ENCODE peak calls at places on chromosome 7, in seven cellular contexts. One of them, this sample, is unnamed.
A peak's percentile ranks its signal among the peaks of the same experiment; 100 is the strongest.

GRCh38 chr7:34672430-34672829 is 14.4 kb downstream of the NPSR1 start:
- DNase-seq in heart left ventricle: no peak
- DNase-seq in IMR-90: peak; percentile 17
- DNase-seq in prostate gland: no peak
- DNase-seq in K562: no peak
- DNase-seq in A549: no peak
- DNase-seq in upper lobe of left lung: no peak
- DNase-seq in this sample: no peak

GRCh38 chr7:24052572-24053223 is 231.3 kb upstream of the NPY start:
- DNase-seq in heart left ventricle: no peak
- DNase-seq in IMR-90: peak; percentile 20
- DNase-seq in prostate gland: no peak
- DNase-seq in K562: no peak
- DNase-seq in A549: no peak
- DNase-seq in upper lobe of left lung: no peak
- DNase-seq in this sample: no peak

GRCh38 chr7:36474283-36475010 is 84.8 kb downstream of the ANLN start:
- DNase-seq in heart left ventricle: no peak
- DNase-seq in IMR-90: peak; percentile 41
- DNase-seq in prostate gland: no peak
- DNase-seq in K562: peak; percentile 52
- DNase-seq in A549: no peak
- DNase-seq in upper lobe of left lung: no peak
- DNase-seq in this sample: no peak

GRCh38 chr7:73353243-73353642 is 25.3 kb downstream of the FKBP6 start:
- DNase-seq in heart left ventricle: no peak
- DNase-seq in IMR-90: no peak
- DNase-seq in prostate gland: no peak
- DNase-seq in K562: no peak
- DNase-seq in A549: no peak
- DNase-seq in upper lobe of left lung: no peak
- DNase-seq in this sample: no peak

GRCh38 chr7:91243591-91244368 is 20.5 kb upstream of the FZD1 start:
- DNase-seq in heart left ventricle: no peak
- DNase-seq in IMR-90: peak; percentile 59
- DNase-seq in prostate gland: no peak
- DNase-seq in K562: no peak
- DNase-seq in A549: no peak
- DNase-seq in upper lobe of left lung: no peak
- DNase-seq in this sample: no peak

GRCh38 chr7:83782628-83783027 is 133.7 kb upstream of the SEMA3E start:
- DNase-seq in heart left ventricle: no peak
- DNase-seq in IMR-90: no peak
- DNase-seq in prostate gland: no peak
- DNase-seq in K562: no peak
- DNase-seq in A549: no peak
- DNase-seq in upper lobe of left lung: no peak
- DNase-seq in this sample: no peak

GRCh38 chr7:36473454-36474282 is 84.0 kb downstream of the ANLN start:
- DNase-seq in heart left ventricle: peak; percentile 31
- DNase-seq in IMR-90: no peak
- DNase-seq in prostate gland: no peak
- DNase-seq in K562: peak; percentile 51
- DNase-seq in A549: peak; percentile 28
- DNase-seq in upper lobe of left lung: no peak
- DNase-seq in this sample: no peak

GRCh38 chr7:3243256-3243655 is 57.8 kb upstream of the SDK1 start:
- DNase-seq in heart left ventricle: no peak
- DNase-seq in IMR-90: no peak
- DNase-seq in prostate gland: no peak
- DNase-seq in K562: no peak
- DNase-seq in A549: no peak
- DNase-seq in upper lobe of left lung: no peak
- DNase-seq in this sample: no peak

GRCh38 chr7:151117565-151117964 is 31.3 kb downstream of the AGAP3 start:
- DNase-seq in heart left ventricle: no peak
- DNase-seq in IMR-90: no peak
- DNase-seq in prostate gland: no peak
- DNase-seq in K562: no peak
- DNase-seq in A549: no peak
- DNase-seq in upper lobe of left lung: no peak
- DNase-seq in this sample: no peak

GRCh38 chr7:74619235-74619860 is 38.2 kb upstream of the GTF2I start:
- DNase-seq in heart left ventricle: no peak
- DNase-seq in IMR-90: no peak
- DNase-seq in prostate gland: no peak
- DNase-seq in K562: no peak
- DNase-seq in A549: no peak
- DNase-seq in upper lobe of left lung: no peak
- DNase-seq in this sample: no peak

GRCh38 chr7:137994091-137994688 is 7.7 kb downstream of the CREB3L2 start:
- DNase-seq in heart left ventricle: no peak
- DNase-seq in IMR-90: no peak
- DNase-seq in prostate gland: no peak
- DNase-seq in K562: no peak
- DNase-seq in A549: no peak
- DNase-seq in upper lobe of left lung: no peak
- DNase-seq in this sample: no peak

GRCh38 chr7:15546272-15546792 is 15.5 kb downstream of the AGMO start:
- DNase-seq in heart left ventricle: no peak
- DNase-seq in IMR-90: no peak
- DNase-seq in prostate gland: no peak
- DNase-seq in K562: no peak
- DNase-seq in A549: no peak
- DNase-seq in upper lobe of left lung: no peak
- DNase-seq in this sample: no peak

DNA sequence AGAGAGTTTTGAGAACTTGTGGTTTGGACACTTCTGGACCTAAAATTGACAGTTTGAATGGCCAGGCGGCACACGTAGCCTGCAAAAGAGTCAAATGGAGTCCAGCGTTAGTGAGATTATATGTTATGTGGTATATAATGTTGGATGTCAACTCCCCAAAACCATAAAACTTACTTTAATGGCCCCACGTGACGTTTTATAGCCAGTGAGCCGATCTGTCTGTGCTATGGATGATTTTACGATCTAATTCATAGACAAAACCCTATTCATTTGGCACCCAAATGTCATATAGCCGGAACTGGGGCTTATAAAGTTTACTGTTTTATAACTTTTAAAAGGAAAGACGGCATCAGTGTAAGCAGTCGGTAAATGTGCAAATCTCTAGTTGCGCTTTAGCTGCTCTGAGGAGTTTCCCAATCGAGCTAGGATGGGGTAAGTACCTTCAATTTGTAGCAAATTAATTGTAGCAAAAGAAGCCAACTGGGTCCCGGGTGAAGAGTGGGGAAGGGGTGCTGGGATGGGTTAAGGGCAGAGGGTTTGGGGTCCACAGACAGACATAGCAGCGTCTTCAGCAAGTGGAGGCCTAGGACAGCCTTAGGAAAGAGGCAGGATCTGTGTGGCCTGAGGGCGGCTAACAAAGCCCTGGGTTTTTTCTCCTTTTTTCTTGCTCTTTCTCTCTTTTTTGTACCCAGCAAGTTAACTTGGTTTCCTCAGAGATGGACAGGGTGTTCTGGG is 3.2 kb downstream of the HOXA5 start:
- DNase-seq in heart left ventricle: no peak
- DNase-seq in IMR-90: no peak
- DNase-seq in prostate gland: no peak
- DNase-seq in K562: no peak
- DNase-seq in A549: no peak
- DNase-seq in upper lobe of left lung: no peak
- DNase-seq in this sample: no peak
- H3K4me3 ChIP-seq in heart left ventricle: no peak overlapping the region
- H3K4me3 ChIP-seq in IMR-90: peak overlapping the region; percentile 30
- H3K4me3 ChIP-seq in prostate gland: peak overlapping the region; percentile 16
- H3K4me3 ChIP-seq in K562: no peak overlapping the region
- H3K4me3 ChIP-seq in A549: no peak overlapping the region
- H3K4me3 ChIP-seq in upper lobe of left lung: peak overlapping the region; percentile 49
- H3K4me3 ChIP-seq in this sample: no peak overlapping the region

GRCh38 chr7:55050286-55050685 is 31.5 kb downstream of the EGFR start:
- DNase-seq in heart left ventricle: no peak
- DNase-seq in IMR-90: no peak
- DNase-seq in prostate gland: no peak
- DNase-seq in K562: no peak
- DNase-seq in A549: no peak
- DNase-seq in upper lobe of left lung: no peak
- DNase-seq in this sample: no peak
- H3K4me1 ChIP-seq in heart left ventricle: no peaks in the 10 kb centered on the region
- H3K4me1 ChIP-seq in IMR-90: peaks cover 42% of the 10 kb centered on the region
- H3K4me1 ChIP-seq in prostate gland: peaks cover 11% of the 10 kb centered on the region
- H3K4me1 ChIP-seq in K562: no peaks in the 10 kb centered on the region
- H3K4me1 ChIP-seq in A549: peaks cover 97% of the 10 kb centered on the region
- H3K4me1 ChIP-seq in upper lobe of left lung: peaks cover 44% of the 10 kb centered on the region
- H3K4me1 ChIP-seq in this sample: no peaks in the 10 kb centered on the region

GRCh38 chr7:77538186-77538907 is 1.3 kb downstream of the PTPN12 start:
- DNase-seq in heart left ventricle: peak; percentile 91
- DNase-seq in IMR-90: peak; percentile 93
- DNase-seq in prostate gland: peak; percentile 83
- DNase-seq in K562: peak; percentile 75
- DNase-seq in A549: peak; percentile 92
- DNase-seq in upper lobe of left lung: peak; percentile 80
- DNase-seq in this sample: peak; percentile 84
- TF ChIP-seq POLR2A in heart left ventricle: no peak
- TF ChIP-seq POLR2A in IMR-90: no peak
- TF ChIP-seq POLR2A in prostate gland: no peak
- TF ChIP-seq POLR2A in K562: peak; percentile 63
- TF ChIP-seq POLR2A in A549: peak; percentile 21
- TF ChIP-seq POLR2A in upper lobe of left lung: peak; percentile 15
- TF ChIP-seq POLR2A in this sample: no peak

GRCh38 chr7:87127019-87127418 is 25.2 kb upstream of the DMTF1 start:
- DNase-seq in heart left ventricle: no peak
- DNase-seq in IMR-90: no peak
- DNase-seq in prostate gland: no peak
- DNase-seq in K562: no peak
- DNase-seq in A549: no peak
- DNase-seq in upper lobe of left lung: no peak
- DNase-seq in this sample: no peak

GRCh38 chr7:87131806-87132205 is 20.4 kb upstream of the DMTF1 start:
- DNase-seq in heart left ventricle: no peak
- DNase-seq in IMR-90: no peak
- DNase-seq in prostate gland: no peak
- DNase-seq in K562: no peak
- DNase-seq in A549: no peak
- DNase-seq in upper lobe of left lung: no peak
- DNase-seq in this sample: no peak

GRCh38 chr7:87128883-87129282 is 23.4 kb upstream of the DMTF1 start:
- DNase-seq in heart left ventricle: no peak
- DNase-seq in IMR-90: no peak
- DNase-seq in prostate gland: no peak
- DNase-seq in K562: no peak
- DNase-seq in A549: no peak
- DNase-seq in upper lobe of left lung: no peak
- DNase-seq in this sample: no peak

GRCh38 chr7:87129836-87130235 is 22.4 kb upstream of the DMTF1 start:
- DNase-seq in heart left ventricle: no peak
- DNase-seq in IMR-90: no peak
- DNase-seq in prostate gland: no peak
- DNase-seq in K562: no peak
- DNase-seq in A549: no peak
- DNase-seq in upper lobe of left lung: no peak
- DNase-seq in this sample: no peak

GRCh38 chr7:87129332-87129731 is 22.9 kb upstream of the DMTF1 start:
- DNase-seq in heart left ventricle: no peak
- DNase-seq in IMR-90: no peak
- DNase-seq in prostate gland: no peak
- DNase-seq in K562: no peak
- DNase-seq in A549: no peak
- DNase-seq in upper lobe of left lung: no peak
- DNase-seq in this sample: no peak
- H3K4me3 ChIP-seq in heart left ventricle: no peak overlapping the region
- H3K4me3 ChIP-seq in IMR-90: no peak overlapping the region
- H3K4me3 ChIP-seq in prostate gland: no peak overlapping the region
- H3K4me3 ChIP-seq in K562: no peak overlapping the region
- H3K4me3 ChIP-seq in A549: no peak overlapping the region
- H3K4me3 ChIP-seq in upper lobe of left lung: no peak overlapping the region
- H3K4me3 ChIP-seq in this sample: no peak overlapping the region

DNA sequence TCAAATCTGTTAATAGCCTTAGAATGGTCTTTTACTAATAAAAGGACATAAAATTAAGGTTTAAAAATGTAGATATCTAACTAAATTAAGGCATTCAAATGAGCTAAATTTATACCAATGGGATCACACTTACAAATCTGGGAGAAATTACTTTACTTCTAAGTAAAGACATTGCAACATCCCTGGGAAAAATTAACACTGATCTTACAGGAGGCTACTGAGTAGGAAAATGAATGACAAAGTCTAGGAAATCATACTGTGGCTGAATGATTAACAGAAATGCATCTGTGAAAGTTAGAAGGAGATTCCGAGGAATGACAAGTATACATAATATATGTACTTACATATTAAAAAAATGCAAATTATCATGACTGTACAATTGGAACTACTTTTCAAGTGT is 38.3 kb downstream of the CACNA2D1 start:
- DNase-seq in heart left ventricle: no peak
- DNase-seq in IMR-90: no peak
- DNase-seq in prostate gland: no peak
- DNase-seq in K562: no peak
- DNase-seq in A549: no peak
- DNase-seq in upper lobe of left lung: no peak
- DNase-seq in this sample: no peak
- H3K4me1 ChIP-seq in heart left ventricle: no peaks in the 10 kb centered on the region
- H3K4me1 ChIP-seq in IMR-90: no peaks in the 10 kb centered on the region
- H3K4me1 ChIP-seq in prostate gland: no peaks in the 10 kb centered on the region
- H3K4me1 ChIP-seq in K562: no peaks in the 10 kb centered on the region
- H3K4me1 ChIP-seq in A549: no peaks in the 10 kb centered on the region
- H3K4me1 ChIP-seq in upper lobe of left lung: no peaks in the 10 kb centered on the region
- H3K4me1 ChIP-seq in this sample: no peaks in the 10 kb centered on the region

DNA sequence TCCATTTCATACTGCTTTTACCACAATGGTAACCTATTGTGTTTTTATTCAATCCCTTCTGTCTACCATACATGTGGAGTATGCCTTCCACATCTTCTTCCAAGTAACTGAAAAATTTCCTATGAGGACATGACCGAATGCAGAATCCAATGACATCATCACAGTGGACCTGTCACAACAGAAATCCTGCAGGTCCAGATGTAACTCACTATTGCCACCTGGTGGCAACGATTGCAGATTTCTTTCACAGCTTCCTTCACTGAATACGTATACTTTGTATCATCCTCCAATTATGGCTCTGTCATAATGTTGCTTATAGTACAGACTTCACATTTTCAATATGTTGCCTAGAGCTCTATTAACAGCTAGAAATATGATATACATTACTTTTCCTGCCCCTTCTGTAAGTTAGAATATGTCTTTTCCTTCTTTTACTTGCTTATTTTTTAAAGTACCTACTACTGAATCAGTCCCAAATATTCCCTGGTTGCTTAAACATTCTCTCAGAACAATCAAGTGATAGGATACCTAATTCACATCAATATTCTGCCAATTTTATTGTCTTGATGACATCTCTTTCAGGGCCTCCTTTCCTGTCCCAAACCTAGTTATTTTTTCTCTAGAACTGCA is 45.4 kb downstream of the SLC13A1 start:
- DNase-seq in heart left ventricle: peak; percentile 67
- DNase-seq in IMR-90: peak; percentile 50
- DNase-seq in prostate gland: peak; percentile 75
- DNase-seq in K562: peak; percentile 70
- DNase-seq in A549: peak; percentile 34
- DNase-seq in upper lobe of left lung: no peak
- DNase-seq in this sample: peak; percentile 65
- TF ChIP-seq POLR2A in heart left ventricle: no peak
- TF ChIP-seq POLR2A in IMR-90: no peak
- TF ChIP-seq POLR2A in prostate gland: no peak
- TF ChIP-seq POLR2A in K562: no peak
- TF ChIP-seq POLR2A in A549: no peak
- TF ChIP-seq POLR2A in upper lobe of left lung: no peak
- TF ChIP-seq POLR2A in this sample: no peak

GRCh38 chr7:116527521-116527920 is 2.7 kb downstream of the CAV1 start:
- DNase-seq in heart left ventricle: no peak
- DNase-seq in IMR-90: peak; percentile 56
- DNase-seq in prostate gland: no peak
- DNase-seq in K562: no peak
- DNase-seq in A549: no peak
- DNase-seq in upper lobe of left lung: no peak
- DNase-seq in this sample: no peak
- H3K4me3 ChIP-seq in heart left ventricle: peak overlapping the region; percentile 89
- H3K4me3 ChIP-seq in IMR-90: peak overlapping the region; percentile 72
- H3K4me3 ChIP-seq in prostate gland: no peak overlapping the region
- H3K4me3 ChIP-seq in K562: no peak overlapping the region
- H3K4me3 ChIP-seq in A549: peak overlapping the region; percentile 78
- H3K4me3 ChIP-seq in upper lobe of left lung: peak overlapping the region; percentile 52
- H3K4me3 ChIP-seq in this sample: peak overlapping the region; percentile 73

This sample was measured in uterus.